ENCODE peak calls at places on chromosome 2, in seven cellular contexts. I is NCI-H1930; W is iris pigment epithelial cell; G is amniotic epithelial cell; V is adrenal gland; X is CD8-positive, alpha-beta memory T cell; O is stimulated activated CD4-positive, alpha-beta T cell treated with anti-CD3 and anti-CD28 coated beads, Interleukin-2, amount 100 ng/mL, for 24 hours. F is an unnamed sample.

GRCh38 chr2:45167885-45168284 is 158.6 kb upstream of the SIX2 start:
- DNase-seq in O (no peak), I (no peak), V (no peak), X (no peak), W (no peak), G (no peak), F (no peak)

GRCh38 chr2:129908721-129909373 is 70.6 kb upstream of the RAB6C start:
- DNase-seq in G (no peak), O (no peak), V (no peak), W (no peak), I (no peak), X (no peak), F (no peak)

GRCh38 chr2:233022561-233022960 is 9.5 kb upstream of the NGEF start:
- DNase-seq in X (no peak), G (no peak), I (no peak), V (no peak), O (no peak), W (no peak), F (no peak)

GRCh38 chr2:143218621-143219020 is 89.4 kb downstream of the ARHGAP15 start:
- DNase-seq in I (no peak), X (no peak), G (no peak), W (no peak), V (no peak), O (no peak), F (no peak)

GRCh38 chr2:176128172-176129012 is 1.1 kb upstream of the HOXD8 start:
- DNase-seq in X (no peak), O (no peak), W (no peak), V (no peak), I (peak; percentile 37), G (no peak), F (no peak)

GRCh38 chr2:168816369-168816768 is 13.9 kb downstream of the NOSTRIN start:
- DNase-seq in X (no peak), W (peak; percentile 94), I (no peak), G (peak; percentile 94), V (no peak), O (no peak), F (peak; percentile 83)

GRCh38 chr2:28716265-28716865 is 35.3 kb upstream of the PPP1CB start:
- DNase-seq in G (peak; percentile 93), X (no peak), I (no peak), V (peak; percentile 38), W (peak; percentile 96), O (no peak), F (peak; percentile 96)

GRCh38 chr2:70241338-70241737 is 7.1 kb downstream of the TIA1 start:
- DNase-seq in W (peak; percentile 85), G (no peak), I (no peak), O (no peak), X (no peak), V (no peak), F (no peak)

GRCh38 chr2:177753682-177754475 is 318.7 kb downstream of the PDE11A start:
- DNase-seq in I (no peak), O (no peak), X (no peak), V (peak; percentile 84), W (peak; percentile 91), G (peak; percentile 99), F (peak; percentile 82)

GRCh38 chr2:218607436-218608115 is at the start of gene PLCD4:
- DNase-seq in X (no peak), W (peak; percentile 88), O (no peak), I (no peak), G (peak; percentile 69), V (peak; percentile 46), F (peak; percentile 69)

GRCh38 chr2:228072669-228073068 is 108.8 kb downstream of the SPHKAP start:
- DNase-seq in W (no peak), V (no peak), X (no peak), O (no peak), G (no peak), I (no peak), F (no peak)

GRCh38 chr2:28956415-28956826 is 24.7 kb upstream of the TOGARAM2 start:
- DNase-seq in V (peak; percentile 40), G (peak; percentile 43), O (peak; percentile 20), I (no peak), X (peak; percentile 11), W (peak; percentile 52), F (peak; percentile 58)

GRCh38 chr2:133936601-133937000 is 317.3 kb upstream of the MGAT5 start:
- DNase-seq in X (no peak), I (no peak), G (no peak), O (no peak), V (peak; percentile 42), W (no peak), F (no peak)